ENCODE peak calls at places on chromosomes 7 and 10, in five cellular contexts. N is cardiac muscle cell, T is endodermal cell, O is lower lobe of right lung, D is lung. H is an unnamed sample. For H3K9me3, the result is how much of the 10 kb centered on the place peaks cover.

GRCh38 chr10:72375173-72375572 is 20.5 kb upstream of the DNAJB12 start:
- DNase-seq in D (no peak), N (peak), T (peak), O (no peak), H (no peak)

GRCh38 chr10:65194131-65194530 is 1672.9 kb downstream of the REEP3 start:
- DNase-seq in O (no peak), T (peak), D (no peak), N (peak), H (no peak)

GRCh38 chr10:61529208-61529607 is 76.0 kb upstream of the TMEM26 start:
- DNase-seq in T (no peak), N (no peak), O (no peak), D (no peak), H (no peak)

GRCh38 chr7:128017880-128018845 is 13.1 kb downstream of the LRRC4 start:
- DNase-seq in O (peak), T (peak), N (no peak), D (peak), H (no peak)

GRCh38 chr7:84218681-84219080 is 24.1 kb upstream of the SEMA3A start:
- DNase-seq in O (no peak), N (peak), D (no peak), T (no peak), H (no peak)

GRCh38 chr7:39413866-39414668 is 152.1 kb upstream of the YAE1 start:
- DNase-seq in T (peak), N (peak), O (peak), D (no peak), H (no peak)

GRCh38 chr10:119489572-119490326 is 52.8 kb downstream of the RGS10 start:
- DNase-seq in D (no peak), N (peak), O (no peak), T (peak), H (no peak)

GRCh38 chr7:44065431-44066110 is at the start of gene PGAM2:
- DNase-seq in T (peak), N (peak), O (peak), D (no peak), H (no peak)

GRCh38 chr10:121648078-121648477 is 49.8 kb upstream of the FGFR2 start:
- DNase-seq in N (no peak), O (no peak), D (no peak), T (peak), H (no peak)

GRCh38 chr7:23467731-23468720 is 2.3 kb downstream of the IGF2BP3 start:
- DNase-seq in O (no peak), N (peak), D (no peak), T (peak), H (no peak)

GRCh38 chr10:34107623-34108516 is 707.2 kb downstream of the PARD3 start:
- DNase-seq in N (no peak), T (no peak), O (no peak), D (no peak), H (no peak)

GRCh38 chr7:41107938-41108448 is 594.9 kb downstream of the INHBA start:
- DNase-seq in O (no peak), D (no peak), N (no peak), T (no peak), H (no peak)

GRCh38 chr7:73802459-73802858 is 28.3 kb upstream of the CLDN4 start:
- DNase-seq in O (no peak), T (no peak), N (no peak), D (no peak), H (no peak)

GRCh38 chr7:42691030-42691639 is 220.7 kb downstream of the C7orf25 start:
- DNase-seq in D (no peak), N (peak), T (peak), O (no peak), H (no peak)

GRCh38 chr10:67912330-67912946 is 28.0 kb downstream of the SIRT1 start:
- DNase-seq in N (peak), O (no peak), D (no peak), T (no peak), H (no peak)

GRCh38 chr7:139680676-139681462 is 96.9 kb downstream of the HIPK2 start:
- DNase-seq in D (peak), N (peak), T (no peak), O (peak), H (no peak)

GRCh38 chr7:131627589-131628212 is 71.3 kb upstream of the PODXL start:
- DNase-seq in D (no peak), N (no peak), O (no peak), T (peak), H (no peak)

GRCh38 chr7:144384555-144385245 is 18.8 kb downstream of the NOBOX start:
- DNase-seq in T (peak), N (peak), D (no peak), O (no peak), H (peak)

GRCh38 chr7:88401009-88401623 is 94.4 kb upstream of the STEAP4 start:
- DNase-seq in O (no peak), N (no peak), T (no peak), D (no peak), H (no peak)

GRCh38 chr10:126042354-126042753 is 146.0 kb downstream of the FANK1 start:
- DNase-seq in N (no peak), O (no peak), T (no peak), D (no peak), H (no peak)

GRCh38 chr7:77904252-77904651 is 105.7 kb downstream of the PHTF2 start:
- DNase-seq in N (no peak), D (no peak), T (no peak), O (no peak), H (no peak)

GRCh38 chr7:82441916-82442478 is 1.6 kb downstream of the CACNA2D1 start:
- DNase-seq in N (peak), O (no peak), D (no peak), T (peak), H (no peak)

GRCh38 chr10:33139191-33139646 is 181.2 kb upstream of the ITGB1 start:
- DNase-seq in O (no peak), T (no peak), N (no peak), D (no peak), H (no peak)

GRCh38 chr10:75071164-75071489 is 40.3 kb upstream of the SAMD8 start:
- DNase-seq in N (peak), T (no peak), D (no peak), O (no peak), H (no peak)

GRCh38 chr7:135023622-135024021 is 37.3 kb downstream of the AGBL3 start:
- DNase-seq in D (no peak), O (no peak), N (no peak), T (no peak), H (no peak)

GRCh38 chr7:106462365-106462859 is 177.6 kb upstream of the NAMPT start:
- DNase-seq in D (no peak), N (peak), O (no peak), T (no peak), H (no peak)

GRCh38 chr10:113854757-113855626 is 531 bp downstream of the NHLRC2 start:
- DNase-seq in T (peak), O (peak), N (peak), D (peak), H (no peak)

GRCh38 chr7:43609097-43609496 is 26.2 kb downstream of the STK17A start:
- DNase-seq in N (no peak), O (no peak), D (no peak), T (no peak), H (no peak)

GRCh38 chr10:31836569-31837406 is 91.8 kb downstream of the ARHGAP12 start:
- DNase-seq in N (peak), O (no peak), D (no peak), T (peak), H (no peak)

GRCh38 chr10:61792921-61793320 is 108.6 kb upstream of the ARID5B start:
- DNase-seq in N (no peak), T (no peak), O (no peak), D (no peak), H (no peak)

GRCh38 chr10:23439452-23439919 is 611 bp downstream of the OTUD1 start:
- DNase-seq in N (peak), D (no peak), T (peak), O (no peak), H (peak)

GRCh38 chr10:15370741-15371701 is at the start of gene FAM171A1:
- DNase-seq in D (no peak), N (peak), T (peak), O (peak), H (no peak)

GRCh38 chr7:103967401-103967800 is 22.1 kb downstream of the RELN start:
- DNase-seq in T (peak), O (no peak), N (no peak), D (no peak), H (no peak)

GRCh38 chr7:134804854-134805253 is 25.4 kb downstream of the CALD1 start:
- DNase-seq in O (no peak), T (no peak), D (no peak), N (no peak), H (no peak)

GRCh38 chr10:50362547-50363125 is 111.3 kb upstream of the ASAH2 start:
- DNase-seq in T (no peak), N (no peak), O (no peak), D (no peak), H (no peak)

GRCh38 chr10:6045600-6046457 is 16.3 kb downstream of the IL2RA start:
- DNase-seq in O (no peak), N (no peak), D (no peak), T (peak), H (peak)

GRCh38 chr10:110641256-110641655 is 2.9 kb upstream of the RBM20 start:
- DNase-seq in T (peak), O (no peak), N (no peak), D (no peak), H (no peak)

GRCh38 chr7:36871863-36872262 is 147.6 kb upstream of the AOAH start:
- DNase-seq in T (no peak), O (no peak), N (no peak), D (no peak), H (no peak)

GRCh38 chr7:89623018-89623672 is 531.1 kb upstream of the STEAP1 start:
- DNase-seq in N (peak), D (no peak), O (no peak), T (peak), H (no peak)

DNA sequence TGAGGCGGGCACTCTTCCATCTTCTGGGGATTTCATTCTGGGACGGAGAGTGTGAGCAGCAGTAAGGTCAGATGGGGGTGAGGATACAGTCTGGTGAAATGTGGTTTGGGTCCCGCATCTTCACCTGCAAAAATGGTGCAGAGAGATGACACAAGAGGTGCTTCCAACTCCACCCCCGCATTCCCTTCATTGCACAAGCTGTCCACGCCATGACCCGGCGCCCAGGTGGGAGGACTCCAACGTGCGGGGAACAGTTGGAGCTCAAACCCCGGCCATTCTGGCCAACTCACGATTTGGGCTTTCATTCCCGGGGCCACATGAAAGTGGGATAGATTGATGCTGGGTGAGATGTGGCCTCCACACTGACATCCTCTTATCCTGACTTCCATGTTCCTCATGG is 34.6 kb upstream of the ZNF273 start:
- DNase-seq in T (peak), O (no peak), N (no peak), D (peak), H (peak)
- H3K9me3 ChIP-seq in T (under half), O (under half), N (under half), D (under half), H (under half)

GRCh38 chr10:42419789-42420188 is 218.6 kb downstream of the ZNF33B start:
- DNase-seq in T (no peak), O (no peak), N (no peak), D (no peak), H (no peak)

GRCh38 chr10:42421812-42422211 is 216.6 kb downstream of the ZNF33B start:
- DNase-seq in O (no peak), D (no peak), T (no peak), N (no peak), H (no peak)

GRCh38 chr10:42428534-42428933 is 209.8 kb downstream of the ZNF33B start:
- DNase-seq in N (peak), D (no peak), T (no peak), O (no peak), H (no peak)

GRCh38 chr10:42422911-42423310 is 215.5 kb downstream of the ZNF33B start:
- DNase-seq in N (no peak), D (no peak), O (no peak), T (no peak), H (no peak)
- H3K9me3 ChIP-seq in N (under half), D (under half), O (under half), T (half or more), H (under half)

GRCh38 chr7:136698231-136698630 is 170.2 kb upstream of the CHRM2 start:
- DNase-seq in O (no peak), N (peak), D (no peak), T (no peak), H (no peak)
- H3K9me3 ChIP-seq in O (under half), N (under half), D (under half), T (under half), H (under half)

DNA sequence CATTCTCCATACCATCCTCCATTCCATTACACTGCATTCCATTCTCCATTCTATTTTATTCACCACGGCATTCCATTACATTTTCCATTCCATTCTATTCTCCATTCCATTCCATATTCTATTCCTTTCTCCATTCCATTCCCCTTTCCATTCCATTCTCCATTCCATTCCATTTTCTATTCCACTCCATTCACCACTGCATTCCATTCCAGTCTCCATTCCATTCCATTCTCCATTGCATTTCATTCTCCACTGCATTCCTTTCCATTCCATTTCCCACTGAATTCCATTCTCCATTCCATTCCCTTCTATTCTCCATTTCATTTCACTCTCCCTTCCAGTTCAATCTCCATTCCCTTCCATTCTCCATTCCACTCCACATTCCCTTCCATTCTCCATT is 79.6 kb downstream of the NSUN6 start:
- DNase-seq in D (no peak), O (no peak), T (no peak), N (no peak), H (no peak)
- H3K9me3 ChIP-seq in D (under half), O (under half), T (half or more), N (under half), H (under half)

H was measured in vagina.